ENCODE peak calls at places on chromosomes 7 and 10, in six cellular contexts. J is HepG2, K is A549, I is transverse colon, D is H1, L is ovary. C is an unnamed sample.

GRCh38 chr7:129222064-129222463 is 2.8 kb upstream of the AHCYL2 start:
- DNase-seq in J (no peak), K (no peak), I (no peak), D (no peak), L (no peak), C (no peak)

GRCh38 chr10:10665750-10666149 is 351.9 kb upstream of the CELF2 start:
- DNase-seq in J (no peak), K (no peak), I (no peak), D (no peak), L (no peak), C (no peak)

GRCh38 chr10:61296161-61296560 is 157.0 kb downstream of the TMEM26 start:
- DNase-seq in J (no peak), K (no peak), I (no peak), D (no peak), L (no peak), C (no peak)

GRCh38 chr10:77160679-77161078 is 476.9 kb downstream of the KCNMA1 start:
- DNase-seq in J (no peak), K (no peak), I (no peak), D (no peak), L (no peak), C (no peak)

GRCh38 chr10:109743141-109744120 is 179.9 kb downstream of the XPNPEP1 start:
- DNase-seq in J (no peak), K (no peak), I (no peak), D (no peak), L (no peak), C (no peak)

GRCh38 chr10:130835068-130835467 is 476.5 kb downstream of the TCERG1L start:
- DNase-seq in J (no peak), K (no peak), I (no peak), D (no peak), L (no peak), C (no peak)

GRCh38 chr7:82362129-82362528 is 81.4 kb downstream of the CACNA2D1 start:
- DNase-seq in J (no peak), K (no peak), I (no peak), D (no peak), L (no peak), C (no peak)

GRCh38 chr7:43501881-43502280 is 81.0 kb upstream of the STK17A start:
- DNase-seq in J (peak; percentile 94), K (no peak), I (no peak), D (no peak), L (no peak), C (no peak)

GRCh38 chr10:9069136-9069535 is 1014.6 kb downstream of the GATA3 start:
- DNase-seq in J (no peak), K (no peak), I (no peak), D (no peak), L (no peak), C (no peak)

GRCh38 chr7:66146701-66147100 is 32.1 kb downstream of the CRCP start:
- DNase-seq in J (no peak), K (no peak), I (no peak), D (no peak), L (no peak), C (no peak)

GRCh38 chr10:131453772-131454634 is 142.5 kb upstream of the TCERG1L start:
- DNase-seq in J (peak; percentile 12), K (no peak), I (peak; percentile 25), D (peak; percentile 51), L (peak; percentile 91), C (no peak)

GRCh38 chr7:5477723-5478531 is 54.3 kb upstream of the TNRC18 start:
- DNase-seq in J (no peak), K (peak; percentile 35), I (no peak), D (no peak), L (no peak), C (no peak)

GRCh38 chr10:116826803-116827202 is 22.5 kb upstream of the ENO4 start:
- DNase-seq in J (no peak), K (no peak), I (no peak), D (no peak), L (no peak), C (no peak)

GRCh38 chr7:85111761-85112160 is 75.1 kb downstream of the SEMA3D start:
- DNase-seq in J (no peak), K (no peak), I (no peak), D (no peak), L (no peak), C (no peak)

GRCh38 chr10:31754803-31755624 is 173.6 kb downstream of the ARHGAP12 start:
- DNase-seq in J (peak; percentile 23), K (no peak), I (no peak), D (peak; percentile 76), L (no peak), C (no peak)

GRCh38 chr7:8442814-8443304 is 9.4 kb downstream of the NXPH1 start:
- DNase-seq in J (no peak), K (no peak), I (no peak), D (no peak), L (peak; percentile 33), C (no peak)

GRCh38 chr7:158067219-158067930 is 520.2 kb downstream of the PTPRN2 start:
- DNase-seq in J (no peak), K (no peak), I (no peak), D (no peak), L (no peak), C (no peak)

DNA sequence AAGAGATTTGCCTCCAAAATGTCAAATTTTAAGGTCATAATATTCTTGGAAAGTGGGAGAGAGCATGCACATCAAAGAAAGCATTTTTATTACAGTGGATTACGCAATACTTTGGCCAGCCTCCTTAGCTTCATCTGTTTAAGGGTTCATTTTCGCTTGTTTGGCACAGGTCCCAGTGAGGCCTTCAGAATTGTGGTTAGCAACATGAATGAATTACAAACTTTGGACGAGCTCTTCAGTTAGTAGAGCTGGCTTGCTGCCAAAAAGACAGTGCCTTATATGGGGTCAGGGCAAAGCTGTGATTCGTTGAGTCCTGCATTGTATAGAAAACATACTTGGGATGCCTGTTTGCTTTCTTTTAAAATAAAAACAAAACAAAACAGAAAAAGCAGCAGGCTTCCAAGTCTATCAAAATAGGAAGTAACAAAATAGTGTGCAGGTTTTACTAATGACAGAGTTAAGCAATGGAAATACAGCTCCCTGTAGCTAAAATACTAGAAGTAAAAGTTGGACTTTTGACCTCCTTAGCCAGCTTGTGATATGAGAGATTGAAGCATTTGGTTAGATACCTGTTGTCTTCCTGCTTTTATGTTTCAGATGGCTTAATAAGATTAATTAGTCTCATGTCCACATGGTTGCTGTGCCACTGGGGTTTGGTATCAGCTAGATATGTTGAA is 190.8 kb downstream of the MLLT10 start:
- DNase-seq in J (peak; percentile 98), K (peak; percentile 49), I (peak; percentile 89), D (no peak), L (peak; percentile 89), C (peak; percentile 89)
- TF ChIP-seq EP300 in J (peak; percentile 68), K (no peak), I (no peak), D (no peak), L (no peak), C (no peak)

GRCh38 chr10:125692246-125692931 is 9.4 kb upstream of the TEX36 start:
- DNase-seq in J (no peak), K (no peak), I (no peak), D (no peak), L (no peak), C (no peak)

GRCh38 chr10:125691160-125691981 is 8.4 kb upstream of the TEX36 start:
- DNase-seq in J (no peak), K (no peak), I (no peak), D (no peak), L (no peak), C (no peak)

GRCh38 chr10:125689955-125690569 is 7.1 kb upstream of the TEX36 start:
- DNase-seq in J (no peak), K (no peak), I (no peak), D (no peak), L (no peak), C (no peak)

GRCh38 chr10:125694874-125695273 is 11.9 kb upstream of the TEX36 start:
- DNase-seq in J (no peak), K (peak; percentile 48), I (no peak), D (no peak), L (no peak), C (no peak)

GRCh38 chr10:125692932-125693847 is 10.2 kb upstream of the TEX36 start:
- DNase-seq in J (no peak), K (no peak), I (no peak), D (no peak), L (no peak), C (no peak)
- H3K4me3 ChIP-seq in J (no peak overlapping the region), K (no peak overlapping the region), I (no peak overlapping the region), D (no peak overlapping the region), L (no peak overlapping the region), C (no peak overlapping the region)

GRCh38 chr10:22630229-22631174 is 83.9 kb downstream of the PIP4K2A start:
- DNase-seq in J (no peak), K (no peak), I (no peak), D (no peak), L (no peak), C (no peak)
- TF ChIP-seq EP300 in J (no peak), K (no peak), I (no peak), D (no peak), L (no peak), C (no peak)

DNA sequence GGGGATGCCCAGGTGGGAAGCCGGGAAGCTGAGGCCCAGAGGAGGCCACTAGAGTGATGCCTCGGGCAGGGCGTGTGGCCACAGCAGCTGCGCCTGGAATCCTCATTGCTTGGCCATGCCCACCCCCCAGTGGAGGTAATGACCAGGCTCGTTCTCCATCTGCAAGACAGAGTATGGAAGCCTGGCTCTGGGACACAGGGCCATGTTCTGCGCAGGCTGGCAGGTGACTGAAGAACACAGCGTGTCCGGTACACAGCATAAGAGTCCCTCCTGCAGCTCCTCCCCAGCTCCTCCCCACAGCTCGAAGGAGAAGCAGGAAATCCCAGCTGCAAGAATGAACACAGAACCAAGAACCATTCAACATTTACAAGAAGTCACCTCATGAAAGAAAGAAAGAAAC is 64.8 kb downstream of the SMURF1 start:
- DNase-seq in J (no peak), K (no peak), I (peak; percentile 37), D (no peak), L (no peak), C (no peak)
- H3K4me3 ChIP-seq in J (no peak overlapping the region), K (no peak overlapping the region), I (no peak overlapping the region), D (no peak overlapping the region), L (no peak overlapping the region), C (no peak overlapping the region)

C was measured in suprapubic skin.